ENCODE peak calls at places on chromosome 18, in eight cellular contexts. G is mucosa of descending colon, R is tibial nerve, C is stomach, P is heart right ventricle, J is coronary artery, O is fibroblast of mammary gland, A is fibroblast of the aortic adventitia. X is an unnamed sample.

GRCh38 chr18:5841518-5841917 is 53.8 kb downstream of the TMEM200C start:
- DNase-seq in A (no peak), O (no peak), J (no peak), P (no peak), C (no peak), R (no peak), G (no peak), X (no peak)

GRCh38 chr18:614193-614592 is 17.4 kb downstream of the CLUL1 start:
- DNase-seq in J (no peak), C (no peak), R (no peak), G (no peak), P (no peak), A (no peak), O (no peak), X (no peak)

GRCh38 chr18:2417861-2418610 is 153.3 kb downstream of the METTL4 start:
- DNase-seq in C (no peak), O (peak), R (no peak), G (no peak), P (no peak), J (no peak), A (peak), X (no peak)

GRCh38 chr18:38690626-38691025 is 1125.0 kb upstream of the CELF4 start:
- DNase-seq in J (no peak), P (no peak), R (no peak), O (no peak), A (no peak), G (no peak), C (no peak), X (no peak)

GRCh38 chr18:12819330-12819729 is 64.7 kb downstream of the PTPN2 start:
- DNase-seq in O (no peak), G (no peak), R (no peak), A (no peak), C (no peak), P (no peak), J (no peak), X (no peak)

GRCh38 chr18:37484893-37485834 is 80.4 kb downstream of the CELF4 start:
- DNase-seq in R (no peak), C (no peak), A (no peak), G (peak), P (no peak), O (peak), J (no peak), X (peak)

GRCh38 chr18:46448347-46448746 is 208.7 kb downstream of the LOXHD1 start:
- DNase-seq in O (no peak), P (no peak), J (no peak), G (no peak), A (no peak), C (no peak), R (no peak), X (no peak)

GRCh38 chr18:74775239-74775638 is 177.6 kb downstream of the ZNF407 start:
- DNase-seq in G (no peak), J (no peak), O (peak), P (no peak), R (no peak), A (peak), C (no peak), X (no peak)

GRCh38 chr18:76983184-76983583 is 149.4 kb downstream of the MBP start:
- DNase-seq in J (peak), P (peak), A (peak), G (peak), O (peak), R (peak), C (peak), X (peak)

GRCh38 chr18:76985156-76985950 is 147.2 kb downstream of the MBP start:
- DNase-seq in J (no peak), G (no peak), O (no peak), C (no peak), P (no peak), R (no peak), A (no peak), X (no peak)

GRCh38 chr18:76984193-76985155 is 148.1 kb downstream of the MBP start:
- DNase-seq in R (no peak), G (no peak), P (no peak), C (no peak), J (peak), O (no peak), A (no peak), X (no peak)

GRCh38 chr18:76982038-76982437 is 150.5 kb downstream of the MBP start:
- DNase-seq in O (no peak), P (no peak), A (no peak), R (no peak), J (peak), C (no peak), G (peak), X (no peak)

DNA sequence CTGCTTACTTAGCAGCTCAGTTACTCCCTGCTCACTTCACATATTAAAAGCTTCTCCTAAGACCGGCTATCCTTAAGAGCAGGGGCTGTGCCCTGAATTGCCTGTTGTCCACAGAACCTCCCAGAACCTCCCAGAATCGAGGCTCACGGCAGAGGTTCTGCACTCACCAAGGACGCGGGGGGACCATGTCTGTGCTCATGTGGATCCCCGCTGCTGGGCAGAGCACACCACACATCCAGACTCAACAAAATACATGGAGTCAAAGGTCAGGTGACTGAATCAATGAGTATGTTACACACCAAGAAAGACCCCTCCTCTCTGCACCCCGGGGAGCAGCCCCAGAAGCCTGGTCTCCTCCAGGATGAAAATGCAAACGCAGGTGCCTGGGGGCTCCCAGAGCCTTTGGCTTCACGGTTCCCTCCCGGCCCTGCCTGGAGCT is 149.0 kb downstream of the MBP start:
- DNase-seq in R (no peak), O (no peak), A (no peak), C (no peak), J (no peak), G (no peak), P (no peak), X (no peak)
- TF ChIP-seq CTCF in R (no peak), O (no peak), A (no peak), C (no peak), J (no peak), G (no peak), P (no peak), X (no peak)

DNA sequence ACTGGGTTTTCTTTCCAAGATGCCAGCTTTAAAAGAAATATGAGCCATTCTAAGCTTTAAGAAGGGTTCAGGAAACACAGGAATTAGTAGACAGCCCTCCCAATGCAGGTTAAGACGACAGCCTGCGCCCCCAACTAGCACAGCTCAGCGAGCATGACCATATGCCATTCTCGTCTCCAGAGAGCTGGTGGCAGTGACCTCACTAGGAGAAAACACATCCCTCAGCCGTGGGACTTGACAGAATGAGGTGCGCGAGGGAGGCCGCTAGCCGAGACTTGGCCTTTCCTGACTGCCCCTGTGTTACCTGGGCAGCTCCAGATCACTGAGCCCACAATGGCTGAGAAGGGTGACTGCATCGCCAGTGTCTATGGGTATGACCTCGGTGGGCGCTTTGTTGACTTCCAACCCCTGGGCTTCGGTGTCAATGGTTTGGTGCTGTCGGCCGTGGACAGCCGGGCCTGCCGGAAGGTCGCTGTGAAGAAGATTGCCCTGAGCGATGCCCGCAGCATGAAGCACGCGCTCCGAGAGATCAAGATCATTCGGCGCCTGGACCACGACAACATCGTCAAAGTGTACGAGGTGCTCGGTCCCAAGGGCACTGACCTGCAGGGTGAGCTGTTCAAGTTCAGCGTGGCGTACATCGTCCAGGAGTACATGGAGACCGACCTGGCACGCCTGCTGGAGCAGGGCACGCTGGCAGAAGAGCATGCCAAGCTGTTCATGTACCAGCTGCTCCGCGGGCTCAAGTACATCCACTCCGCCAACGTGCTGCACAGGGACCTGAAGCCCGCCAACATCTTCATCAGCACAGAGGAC is 103.9 kb downstream of the MAPK4 start:
- DNase-seq in P (no peak), G (no peak), O (no peak), A (no peak), J (peak), C (no peak), R (no peak), X (peak)
- H3K4me3 ChIP-seq in P (no peak), G (no peak), O (no peak), A (no peak), J (no peak), C (no peak), R (no peak), X (no peak)

GRCh38 chr18:45359275-45360009 is 255.8 kb upstream of the SLC14A2 start:
- DNase-seq in J (no peak), O (no peak), R (no peak), A (no peak), P (no peak), G (peak), C (peak), X (peak)

GRCh38 chr18:45357681-45358470 is 257.4 kb upstream of the SLC14A2 start:
- DNase-seq in G (no peak), C (no peak), O (peak), P (no peak), A (peak), R (no peak), J (no peak), X (no peak)

GRCh38 chr18:45353530-45353929 is 261.7 kb upstream of the SLC14A2 start:
- DNase-seq in O (peak), R (no peak), C (no peak), P (no peak), G (no peak), J (no peak), A (no peak), X (no peak)

GRCh38 chr18:45352874-45353273 is 262.4 kb upstream of the SLC14A2 start:
- DNase-seq in C (no peak), R (no peak), O (no peak), P (no peak), A (no peak), G (no peak), J (no peak), X (no peak)

GRCh38 chr18:45355944-45356520 is 259.2 kb upstream of the SLC14A2 start:
- DNase-seq in J (no peak), O (no peak), G (no peak), P (no peak), C (no peak), A (no peak), R (no peak), X (no peak)
- TF ChIP-seq CTCF in J (no peak), O (no peak), G (no peak), P (peak), C (no peak), A (no peak), R (no peak), X (no peak)

DNA sequence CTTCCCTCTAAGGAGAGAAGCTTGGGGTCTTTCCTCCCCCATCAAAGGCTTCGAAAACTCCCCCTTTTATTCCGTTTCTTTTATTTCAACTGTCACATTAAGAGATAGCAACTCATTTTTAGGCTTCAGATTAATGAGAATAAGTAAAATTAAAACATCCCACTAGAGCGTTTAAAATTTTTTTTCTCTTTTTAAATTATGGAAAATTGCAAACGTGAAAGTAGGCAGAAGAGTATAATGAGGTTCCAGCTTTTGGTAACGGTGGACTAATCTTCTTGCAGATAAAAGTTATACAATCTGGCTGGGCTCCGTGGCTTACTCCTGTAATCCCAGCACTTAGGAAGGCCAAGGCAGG is 21.9 kb upstream of the RMP24 start:
- DNase-seq in A (no peak), R (no peak), O (no peak), J (no peak), C (no peak), G (no peak), P (no peak), X (no peak)
- H3K4me3 ChIP-seq in A (no peak), R (peak), O (no peak), J (peak), C (peak), G (no peak), P (peak), X (peak)

X was measured in dorsolateral prefrontal cortex.